ENCODE peak calls at places on chromosome 18, in six cellular contexts. H is GM12878, P is GM12891, K is H1, D is K562, M is HepG2. V is an unnamed sample.

GRCh38 chr18:69725855-69726508 is 221.7 kb downstream of the CD226 start:
- DNase-seq in M (peak), D (no peak), P (no peak), H (no peak), K (no peak), V (no peak)

GRCh38 chr18:46566111-46566510 is 90.9 kb downstream of the LOXHD1 start:
- DNase-seq in P (no peak), D (no peak), K (no peak), M (no peak), H (no peak), V (no peak)

GRCh38 chr18:58785171-58785805 is 79.4 kb upstream of the ZNF532 start:
- DNase-seq in H (no peak), P (no peak), K (no peak), M (no peak), D (no peak), V (no peak)

GRCh38 chr18:70228546-70228945 is 23.1 kb upstream of the RTTN start:
- DNase-seq in M (no peak), H (no peak), D (no peak), P (no peak), K (no peak), V (no peak)

GRCh38 chr18:55534547-55534946 is 53.4 kb downstream of the TCF4 start:
- DNase-seq in K (no peak), H (no peak), P (no peak), D (no peak), M (no peak), V (no peak)

GRCh38 chr18:58491113-58491696 is 137.7 kb downstream of the ALPK2 start:
- DNase-seq in M (no peak), P (no peak), H (no peak), D (no peak), K (no peak), V (no peak)

GRCh38 chr18:37364237-37364636 is 201.4 kb downstream of the CELF4 start:
- DNase-seq in D (no peak), P (no peak), H (no peak), K (no peak), M (no peak), V (no peak)

GRCh38 chr18:9736942-9737813 is 29.1 kb downstream of the RAB31 start:
- DNase-seq in H (no peak), D (no peak), P (no peak), K (no peak), M (no peak), V (no peak)

GRCh38 chr18:72808688-72809087 is 59.1 kb downstream of the NETO1 start:
- DNase-seq in P (no peak), M (no peak), H (no peak), K (no peak), D (no peak), V (no peak)

GRCh38 chr18:73318732-73319479 is 451.1 kb upstream of the NETO1 start:
- DNase-seq in K (no peak), D (no peak), P (no peak), M (no peak), H (no peak), V (no peak)

GRCh38 chr18:54387631-54388030 is 29.9 kb downstream of the C18orf54 start:
- DNase-seq in M (no peak), K (no peak), D (no peak), H (no peak), P (no peak), V (no peak)

GRCh38 chr18:77139619-77140018 is 7.0 kb upstream of the MBP start:
- DNase-seq in D (no peak), P (no peak), H (no peak), K (no peak), M (no peak), V (no peak)

GRCh38 chr18:55096261-55097026 is 137.2 kb upstream of the CCDC68 start:
- DNase-seq in P (no peak), H (no peak), M (peak), K (no peak), D (no peak), V (no peak)

GRCh38 chr18:63224574-63224973 is 95.0 kb downstream of the BCL2 start:
- DNase-seq in P (no peak), K (no peak), D (no peak), H (no peak), M (no peak), V (no peak)

GRCh38 chr18:70363861-70364260 is 75.0 kb downstream of the SOCS6 start:
- DNase-seq in M (peak), H (no peak), P (no peak), D (no peak), K (no peak), V (no peak)

GRCh38 chr18:49767111-49768050 is 46.0 kb downstream of the ACAA2 start:
- DNase-seq in D (no peak), K (no peak), P (no peak), H (no peak), M (no peak), V (no peak)

GRCh38 chr18:53991202-53991601 is 233.3 kb downstream of the MBD2 start:
- DNase-seq in M (peak), D (no peak), P (no peak), K (no peak), H (no peak), V (no peak)

GRCh38 chr18:45590060-45590537 is 25.2 kb upstream of the SLC14A2 start:
- DNase-seq in H (no peak), D (no peak), M (no peak), K (no peak), P (no peak), V (no peak)

GRCh38 chr18:41558744-41559143 is 396.3 kb upstream of the PIK3C3 start:
- DNase-seq in P (no peak), H (no peak), D (no peak), K (no peak), M (no peak), V (no peak)

GRCh38 chr18:12595571-12596255 is 62.2 kb downstream of the SPIRE1 start:
- DNase-seq in D (no peak), K (no peak), P (no peak), M (peak), H (no peak), V (no peak)

GRCh38 chr18:45254683-45255082 is 360.6 kb upstream of the SLC14A2 start:
- DNase-seq in D (no peak), K (no peak), H (no peak), P (no peak), M (no peak), V (no peak)

GRCh38 chr18:21386523-21387240 is 144.7 kb downstream of the GREB1L start:
- DNase-seq in P (no peak), K (no peak), M (no peak), D (no peak), H (no peak), V (no peak)

GRCh38 chr18:5546660-5547059 is 2.9 kb upstream of the EPB41L3 start:
- DNase-seq in D (no peak), M (no peak), H (no peak), P (no peak), K (no peak), V (no peak)

GRCh38 chr18:9951022-9951859 is 37.4 kb downstream of the VAPA start:
- DNase-seq in P (no peak), K (no peak), M (peak), H (no peak), D (peak), V (no peak)

GRCh38 chr18:46668135-46668534 is 11.1 kb upstream of the LOXHD1 start:
- DNase-seq in D (no peak), P (no peak), M (no peak), H (no peak), K (no peak), V (no peak)

GRCh38 chr18:62175521-62175920 is 11.3 kb downstream of the PIGN start:
- DNase-seq in P (no peak), K (no peak), D (no peak), H (no peak), M (no peak), V (no peak)

GRCh38 chr18:76697441-76697901 is 124.9 kb upstream of the ZNF236 start:
- DNase-seq in H (no peak), M (no peak), P (no peak), K (no peak), D (no peak), V (no peak)

GRCh38 chr18:34704823-34705222 is 5.3 kb upstream of the DTNA start:
- DNase-seq in P (no peak), M (no peak), K (no peak), D (no peak), H (no peak), V (no peak)

GRCh38 chr18:9513971-9514512 is 38.7 kb downstream of the RALBP1 start:
- DNase-seq in P (no peak), K (no peak), M (peak), D (no peak), H (no peak), V (no peak)

GRCh38 chr18:3360211-3360610 is 89.8 kb upstream of the TGIF1 start:
- DNase-seq in K (peak), D (no peak), P (no peak), H (no peak), M (peak), V (no peak)

GRCh38 chr18:21101172-21101571 is 10.4 kb downstream of the ROCK1 start:
- DNase-seq in H (no peak), M (no peak), K (no peak), P (no peak), D (no peak), V (no peak)

GRCh38 chr18:9771977-9772660 is 64.0 kb downstream of the RAB31 start:
- DNase-seq in H (no peak), M (no peak), K (no peak), P (no peak), D (no peak), V (no peak)

GRCh38 chr18:21112140-21112473 is 494 bp upstream of the ROCK1 start:
- DNase-seq in D (no peak), K (no peak), H (no peak), P (peak), M (no peak), V (no peak)

GRCh38 chr18:74598350-74599001 is 806 bp downstream of the ZNF407 start:
- DNase-seq in H (no peak), K (peak), M (peak), P (peak), D (peak), V (peak)

GRCh38 chr18:74596959-74597661 is 560 bp upstream of the ZNF407 start:
- DNase-seq in D (peak), H (no peak), K (peak), M (peak), P (peak), V (peak)

GRCh38 chr18:74595425-74595824 is 2.2 kb upstream of the ZNF407 start:
- DNase-seq in P (no peak), D (no peak), K (no peak), H (no peak), M (no peak), V (no peak)

GRCh38 chr18:74597662-74598349 is at the start of gene ZNF407:
- DNase-seq in H (peak), D (peak), P (peak), K (peak), M (peak), V (peak)
- TF ChIP-seq POLR2A in H (peak), D (peak), P (peak), K (peak), M (peak), V (peak)

DNA sequence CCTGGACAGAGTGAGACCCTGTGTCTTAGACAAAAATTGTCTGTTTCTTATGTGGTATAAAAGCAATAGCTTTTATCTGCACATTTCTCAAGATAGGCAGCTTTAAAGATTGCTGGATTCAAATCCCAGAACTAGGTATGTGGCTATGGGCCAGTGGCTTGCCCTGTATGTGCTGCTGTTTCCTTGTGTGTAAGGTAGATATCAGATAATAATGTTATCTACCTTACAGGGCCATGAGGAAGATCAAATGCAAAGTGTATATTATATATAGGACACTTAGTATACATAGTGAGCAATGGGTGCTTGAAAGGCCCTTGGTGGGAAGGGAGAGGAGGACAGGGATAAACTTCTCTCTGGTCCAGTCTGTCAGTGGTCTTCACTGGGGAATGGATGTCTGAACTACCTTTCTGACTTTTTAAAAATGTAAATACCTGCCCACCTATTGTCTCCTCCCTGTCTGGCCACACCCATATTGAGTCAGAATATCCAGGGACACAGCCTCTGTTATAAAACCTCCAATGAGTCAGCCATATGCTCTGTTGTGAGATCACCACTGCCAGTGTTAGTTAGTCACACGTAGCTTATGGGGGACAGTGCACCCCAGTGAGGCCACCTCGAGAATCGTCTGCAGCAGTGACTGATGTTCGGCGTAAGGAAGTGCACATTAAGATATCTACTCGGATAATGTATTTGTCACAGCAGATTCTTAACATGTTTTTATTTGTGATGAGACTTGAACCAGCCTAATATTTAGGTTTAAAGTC is 383.4 kb downstream of the PTPRM start:
- DNase-seq in H (no peak), M (peak), K (no peak), D (peak), P (no peak), V (no peak)
- TF ChIP-seq POLR2AphosphoS5 in H (no peak), M (no peak), K (no peak), D (no peak), P (no peak), V (no peak)

DNA sequence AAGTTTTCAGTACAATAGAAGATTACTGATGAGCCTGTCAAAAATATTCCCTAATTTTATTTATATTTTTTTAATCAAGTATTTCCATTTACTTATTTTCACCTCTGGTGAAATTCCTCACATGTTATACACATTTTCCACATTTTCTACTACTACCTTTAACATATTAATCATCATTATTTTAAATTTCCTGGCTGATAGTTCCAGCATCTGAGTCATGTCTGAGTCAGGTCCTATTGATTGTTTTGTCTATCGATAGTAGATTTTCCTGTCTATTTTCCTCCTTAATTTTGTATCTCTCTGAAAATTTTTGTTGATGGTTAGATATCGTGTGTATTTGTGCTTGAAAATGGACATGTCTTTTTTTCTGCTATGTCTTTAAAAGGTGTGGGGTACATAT is 211.8 kb upstream of the DSEL start:
- DNase-seq in M (no peak), D (no peak), H (no peak), K (no peak), P (no peak), V (no peak)
- TF ChIP-seq TAF1 in M (no peak), D (no peak), H (no peak), K (no peak), P (no peak), V (no peak)

DNA sequence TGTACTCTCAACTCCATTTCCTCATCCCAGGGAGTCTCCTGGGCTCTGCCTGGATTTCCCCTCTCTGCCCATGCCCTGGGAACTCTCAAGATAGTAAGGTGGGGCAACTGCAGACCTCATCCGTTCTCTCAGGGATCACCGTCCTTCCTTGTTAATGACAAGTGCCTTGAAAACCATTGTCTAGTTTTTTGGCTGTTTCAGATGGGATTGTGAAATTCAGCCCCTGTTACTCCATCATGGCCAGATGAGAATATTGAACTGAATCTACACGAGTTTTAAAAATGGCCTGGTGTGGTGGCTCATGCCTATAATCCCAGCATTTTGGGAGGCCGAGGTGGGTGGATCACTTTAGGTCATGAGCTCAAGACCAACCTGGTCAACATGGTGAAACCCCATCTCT is 665 bp upstream of the HRH4 start:
- DNase-seq in M (no peak), K (no peak), D (no peak), H (no peak), P (no peak), V (no peak)
- TF ChIP-seq POLR2A in M (no peak), K (no peak), D (no peak), H (no peak), P (no peak), V (no peak)

DNA sequence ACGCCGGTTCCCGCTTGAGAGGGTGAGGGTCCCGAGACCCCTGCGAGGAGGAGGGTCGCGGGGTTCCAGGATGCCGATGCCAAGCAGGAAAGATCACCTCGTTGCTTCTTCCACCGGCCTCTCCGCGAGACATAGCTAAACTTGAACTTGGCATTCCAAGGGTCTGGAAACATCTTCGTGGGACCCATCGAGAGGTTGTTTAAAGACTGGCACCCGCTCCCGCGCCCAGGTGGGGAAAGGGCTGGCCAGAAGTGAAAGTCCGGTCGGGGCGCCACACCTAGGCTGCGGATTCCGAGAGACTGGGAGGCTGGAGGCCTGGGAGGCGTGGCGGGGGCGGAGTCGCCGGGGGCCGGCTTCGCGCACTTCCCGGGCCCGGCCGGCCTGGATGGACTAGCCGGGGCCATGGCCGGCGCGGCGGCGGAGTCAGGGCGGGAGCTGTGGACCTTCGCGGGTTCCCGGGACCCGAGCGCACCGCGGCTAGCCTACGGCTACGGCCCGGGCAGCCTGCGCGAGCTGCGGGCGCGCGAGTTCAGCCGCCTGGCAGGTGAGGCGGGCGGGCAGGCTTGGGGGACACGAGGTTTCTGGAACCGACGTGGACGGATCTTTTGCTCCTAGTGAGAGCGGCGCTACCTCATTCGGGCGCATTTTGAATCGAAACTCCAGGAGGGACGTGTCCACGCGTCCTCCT is at the start of gene MOCOS:
- DNase-seq in H (no peak), P (peak), D (peak), K (peak), M (peak), V (peak)
- TF ChIP-seq POLR2AphosphoS5 in H (no peak), P (no peak), D (peak), K (no peak), M (peak), V (no peak)

DNA sequence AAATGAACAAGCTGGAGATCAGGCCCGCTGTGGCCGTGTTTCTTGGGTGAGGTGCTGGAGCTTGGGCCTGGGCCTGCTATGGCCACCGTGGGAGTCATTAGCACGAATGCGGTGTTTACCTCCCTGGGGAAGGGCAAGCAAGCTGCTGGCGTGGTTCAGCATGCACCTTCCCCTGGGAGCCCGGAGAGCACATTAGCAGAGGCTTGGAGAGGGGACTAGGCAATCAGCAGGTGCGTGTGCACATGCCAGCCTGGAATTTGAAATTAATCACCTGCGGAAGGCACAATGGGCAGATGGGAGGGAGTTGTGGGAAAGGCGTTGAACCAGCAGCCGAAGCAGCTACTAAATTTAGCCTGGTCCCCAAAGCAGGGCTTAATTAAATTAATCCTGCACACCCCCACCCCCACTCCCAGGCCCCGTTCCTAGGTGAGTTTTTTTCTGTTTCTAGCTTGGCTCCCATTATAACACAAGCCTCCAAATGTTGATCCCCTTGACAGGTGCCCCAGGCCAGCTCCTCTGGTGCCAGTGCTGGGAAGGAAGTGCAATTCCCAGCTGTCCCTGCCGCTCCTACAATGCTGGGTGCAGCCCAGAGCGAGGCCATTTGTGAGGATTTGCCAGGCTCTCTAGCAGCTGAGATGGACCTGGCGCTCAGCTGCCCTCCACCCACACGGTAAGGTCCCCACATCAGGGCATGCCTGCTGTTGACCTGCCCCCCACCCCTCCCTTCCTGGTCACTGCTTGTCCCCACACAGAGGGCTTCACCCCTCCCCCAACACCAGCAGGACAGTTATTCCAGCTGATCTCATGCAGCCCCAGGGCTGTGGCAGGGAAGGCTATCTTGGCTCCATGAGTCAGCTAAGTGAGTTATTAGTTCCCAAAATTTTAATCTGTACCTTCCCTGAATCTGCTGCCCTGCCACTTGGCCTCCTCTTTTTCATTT is 115.0 kb downstream of the ZBTB7C start:
- DNase-seq in D (no peak), H (no peak), K (peak), M (no peak), P (no peak), V (no peak)
- TF ChIP-seq TAF1 in D (no peak), H (no peak), K (no peak), M (no peak), P (no peak), V (no peak)

GRCh38 chr18:32470713-32471633 is at the start of gene GAREM1:
- DNase-seq in M (peak), D (peak), H (peak), P (peak), K (peak), V (peak)
- TF ChIP-seq POLR2A in M (peak), D (no peak), H (peak), P (no peak), K (peak), V (no peak)

DNA sequence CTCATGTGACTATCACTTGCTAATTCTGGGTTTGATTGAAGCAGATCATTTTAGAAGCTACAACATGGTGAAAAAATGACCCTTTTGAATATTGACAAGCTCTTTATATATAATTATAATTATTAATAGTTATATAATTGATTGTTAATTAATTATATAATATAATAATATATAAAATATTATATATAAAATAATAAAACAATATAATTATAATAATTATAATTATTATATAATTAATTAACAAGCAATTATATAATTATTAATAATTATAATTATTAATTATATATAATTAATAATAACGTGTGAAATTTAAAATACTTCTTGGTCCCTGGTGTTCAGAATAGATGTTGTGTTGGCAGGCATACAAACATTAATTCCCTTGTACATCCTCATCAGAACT is 404.1 kb upstream of the CDH19 start:
- DNase-seq in H (no peak), P (no peak), K (no peak), D (no peak), M (no peak), V (no peak)
- TF ChIP-seq POLR2AphosphoS5 in H (no peak), P (no peak), K (no peak), D (no peak), M (no peak), V (no peak)

V was measured in GM12892.